ENCODE peak calls at places on chromosomes 7 and 10, in four cellular contexts. One of them, this sample, is unnamed.

GRCh38 chr7:66099232-66099550 is 15.5 kb upstream of the CRCP start:
- DNase-seq in tibial nerve: no peak
- DNase-seq in stomach: no peak
- DNase-seq in prostate gland: no peak
- DNase-seq in this sample: no peak

GRCh38 chr7:85823379-85823778 is 636.5 kb upstream of the SEMA3D start:
- DNase-seq in tibial nerve: no peak
- DNase-seq in stomach: no peak
- DNase-seq in prostate gland: no peak
- DNase-seq in this sample: no peak

GRCh38 chr10:51619365-51619764 is 80.0 kb downstream of the CSTF2T start:
- DNase-seq in tibial nerve: no peak
- DNase-seq in stomach: no peak
- DNase-seq in prostate gland: no peak
- DNase-seq in this sample: no peak

GRCh38 chr10:60203993-60204618 is 185.6 kb downstream of the ANK3 start:
- DNase-seq in tibial nerve: peak; percentile 35
- DNase-seq in stomach: no peak
- DNase-seq in prostate gland: no peak
- DNase-seq in this sample: no peak

GRCh38 chr10:8908013-8908412 is 853.5 kb downstream of the GATA3 start:
- DNase-seq in tibial nerve: no peak
- DNase-seq in stomach: no peak
- DNase-seq in prostate gland: no peak
- DNase-seq in this sample: no peak

GRCh38 chr7:10913457-10913856 is 60.2 kb upstream of the PHF14 start:
- DNase-seq in tibial nerve: no peak
- DNase-seq in stomach: no peak
- DNase-seq in prostate gland: no peak
- DNase-seq in this sample: no peak

GRCh38 chr10:113590581-113590980 is 37.7 kb downstream of the HABP2 start:
- DNase-seq in tibial nerve: no peak
- DNase-seq in stomach: no peak
- DNase-seq in prostate gland: no peak
- DNase-seq in this sample: no peak

GRCh38 chr7:78983483-78983882 is 470.0 kb downstream of the MAGI2 start:
- DNase-seq in tibial nerve: no peak
- DNase-seq in stomach: no peak
- DNase-seq in prostate gland: no peak
- DNase-seq in this sample: no peak

GRCh38 chr7:140005754-140006503 is 56.8 kb downstream of the PARP12 start:
- DNase-seq in tibial nerve: no peak
- DNase-seq in stomach: no peak
- DNase-seq in prostate gland: no peak
- DNase-seq in this sample: peak; percentile 89

GRCh38 chr10:63498665-63499064 is 22.5 kb upstream of the REEP3 start:
- DNase-seq in tibial nerve: no peak
- DNase-seq in stomach: no peak
- DNase-seq in prostate gland: no peak
- DNase-seq in this sample: no peak

GRCh38 chr10:2839081-2839725 is 228.1 kb upstream of the PFKP start:
- DNase-seq in tibial nerve: peak; percentile 18
- DNase-seq in stomach: no peak
- DNase-seq in prostate gland: peak; percentile 37
- DNase-seq in this sample: no peak
- TF ChIP-seq CTCF in tibial nerve: no peak
- TF ChIP-seq CTCF in stomach: peak; percentile 26
- TF ChIP-seq CTCF in prostate gland: peak; percentile 58
- TF ChIP-seq CTCF in this sample: peak; percentile 48

DNA sequence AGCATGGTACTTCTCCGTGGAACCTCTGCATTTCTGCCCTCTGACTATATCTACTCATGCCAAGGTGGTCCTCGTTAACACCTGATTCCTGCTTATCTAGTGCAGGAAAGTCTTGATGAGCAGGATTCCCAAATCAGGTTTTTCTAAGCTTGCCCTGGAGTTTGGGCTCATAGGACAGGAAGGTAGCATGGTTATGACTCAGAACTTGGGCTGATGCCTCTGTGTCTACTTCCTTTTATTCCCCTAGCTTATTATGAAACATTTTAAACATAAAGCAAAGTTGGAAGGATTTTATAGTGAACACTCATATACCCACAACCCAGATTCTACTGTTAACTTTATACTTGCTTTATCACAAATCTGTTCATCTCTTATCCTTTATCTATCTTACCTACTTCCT is 5.6 kb downstream of the SUFU start:
- DNase-seq in tibial nerve: no peak
- DNase-seq in stomach: no peak
- DNase-seq in prostate gland: peak; percentile 28
- DNase-seq in this sample: no peak
- H3K4me1 ChIP-seq in tibial nerve: peaks cover 57% of the 10 kb centered on the region
- H3K4me1 ChIP-seq in stomach: no peaks in the 10 kb centered on the region
- H3K4me1 ChIP-seq in prostate gland: peaks cover 19% of the 10 kb centered on the region
- H3K4me1 ChIP-seq in this sample: peaks cover 20% of the 10 kb centered on the region

GRCh38 chr10:62266147-62266546 is 2.5 kb downstream of the RTKN2 start:
- DNase-seq in tibial nerve: no peak
- DNase-seq in stomach: no peak
- DNase-seq in prostate gland: no peak
- DNase-seq in this sample: no peak
- TF ChIP-seq POLR2A in tibial nerve: no peak
- TF ChIP-seq POLR2A in stomach: no peak
- TF ChIP-seq POLR2A in prostate gland: no peak
- TF ChIP-seq POLR2A in this sample: no peak

DNA sequence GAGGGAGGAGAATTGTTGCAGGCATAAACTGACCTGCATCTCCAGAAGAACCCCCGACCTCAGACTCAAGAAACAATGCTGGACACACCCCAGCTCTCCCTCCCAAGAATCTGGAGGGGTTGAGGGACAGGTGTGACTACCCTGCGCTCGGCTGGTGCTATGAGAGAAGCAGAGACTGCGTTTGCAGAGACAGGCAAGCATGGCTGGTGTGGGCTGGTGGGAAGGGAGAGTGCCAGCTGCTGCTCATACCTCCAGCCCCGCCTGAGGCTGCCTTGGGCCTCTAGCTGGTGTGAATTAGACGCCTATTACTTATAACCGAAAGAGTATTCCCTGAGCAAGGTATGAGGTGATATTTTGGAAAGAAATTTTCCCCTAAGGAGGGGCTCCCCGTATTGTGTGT is 48.3 kb upstream of the DDC start:
- DNase-seq in tibial nerve: no peak
- DNase-seq in stomach: no peak
- DNase-seq in prostate gland: no peak
- DNase-seq in this sample: no peak
- TF ChIP-seq CTCF in tibial nerve: no peak
- TF ChIP-seq CTCF in stomach: no peak
- TF ChIP-seq CTCF in prostate gland: no peak
- TF ChIP-seq CTCF in this sample: no peak

GRCh38 chr10:69326692-69327091 is 48.4 kb downstream of the HK1 start:
- DNase-seq in tibial nerve: no peak
- DNase-seq in stomach: no peak
- DNase-seq in prostate gland: no peak
- DNase-seq in this sample: no peak

GRCh38 chr10:69329721-69330178 is 51.5 kb downstream of the HK1 start:
- DNase-seq in tibial nerve: no peak
- DNase-seq in stomach: no peak
- DNase-seq in prostate gland: no peak
- DNase-seq in this sample: no peak

GRCh38 chr10:69331161-69331560 is 52.9 kb downstream of the HK1 start:
- DNase-seq in tibial nerve: no peak
- DNase-seq in stomach: no peak
- DNase-seq in prostate gland: no peak
- DNase-seq in this sample: no peak

GRCh38 chr10:69327463-69328345 is 49.4 kb downstream of the HK1 start:
- DNase-seq in tibial nerve: no peak
- DNase-seq in stomach: peak; percentile 77
- DNase-seq in prostate gland: peak; percentile 92
- DNase-seq in this sample: peak; percentile 46

DNA sequence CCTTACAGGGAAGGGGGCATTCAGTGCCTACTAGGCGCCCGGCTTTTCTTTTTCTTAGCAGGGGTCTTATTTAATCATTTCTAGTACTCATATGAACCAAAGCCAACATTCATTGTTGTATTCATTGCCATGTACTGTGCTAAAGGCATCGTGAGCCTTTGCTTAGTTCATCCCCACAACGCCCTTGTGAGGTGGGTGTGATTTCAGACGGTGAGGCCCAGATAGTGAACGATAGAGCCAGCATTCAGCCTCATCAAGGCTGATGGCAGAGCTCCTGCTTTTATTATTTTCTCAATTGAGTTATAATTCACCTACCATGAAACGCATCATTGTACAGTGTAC is 50.0 kb downstream of the HK1 start:
- DNase-seq in tibial nerve: no peak
- DNase-seq in stomach: no peak
- DNase-seq in prostate gland: no peak
- DNase-seq in this sample: no peak
- H3K4me1 ChIP-seq in tibial nerve: peaks cover 34% of the 10 kb centered on the region
- H3K4me1 ChIP-seq in stomach: peaks cover 42% of the 10 kb centered on the region
- H3K4me1 ChIP-seq in prostate gland: peaks cover 19% of the 10 kb centered on the region
- H3K4me1 ChIP-seq in this sample: no peaks in the 10 kb centered on the region